ENCODE peak calls at places on chromosomes 1 and 21, in four cellular contexts. M, P, Q and U are unnamed samples.

GRCh38 chr21:42695324-42696025 is 42.1 kb downstream of the PDE9A start:
- DNase-seq in M (no peak), P (no peak), Q (peak), U (no peak)

GRCh38 chr1:205842177-205842576 is 7.8 kb downstream of the PM20D1 start:
- DNase-seq in M (no peak), P (no peak), Q (no peak), U (no peak)

GRCh38 chr1:36517415-36517814 is 34.7 kb upstream of the CSF3R start:
- DNase-seq in M (no peak), P (no peak), Q (no peak), U (peak)

GRCh38 chr1:44810101-44810761 is 1.9 kb downstream of the BTBD19 start:
- DNase-seq in M (no peak), P (no peak), Q (peak), U (no peak)

GRCh38 chr1:19034721-19035120 is 78.2 kb upstream of the IFFO2 start:
- DNase-seq in M (no peak), P (no peak), Q (no peak), U (no peak)

GRCh38 chr1:232501856-232502255 is 128.1 kb downstream of the SIPA1L2 start:
- DNase-seq in M (no peak), P (no peak), Q (no peak), U (no peak)

GRCh38 chr1:67174716-67175284 is 8.5 kb downstream of the IL23R start:
- DNase-seq in M (no peak), P (no peak), Q (no peak), U (no peak)

GRCh38 chr1:154534263-154534844 is 24.1 kb downstream of the UBE2Q1 start:
- DNase-seq in M (no peak), P (peak), Q (peak), U (peak)

GRCh38 chr1:15210651-15211390 is 36.2 kb upstream of the FHAD1 start:
- DNase-seq in M (no peak), P (no peak), Q (no peak), U (no peak)

GRCh38 chr1:12188115-12188514 is 21.3 kb downstream of the TNFRSF1B start:
- DNase-seq in M (no peak), P (no peak), Q (no peak), U (no peak)

GRCh38 chr1:44609412-44609767 is 64.9 kb downstream of the TMEM53 start:
- DNase-seq in M (peak), P (no peak), Q (peak), U (peak)

GRCh38 chr1:90200637-90201235 is 205.8 kb downstream of the ZNF326 start:
- DNase-seq in M (no peak), P (no peak), Q (no peak), U (no peak)

GRCh38 chr1:180773210-180773865 is 139.4 kb upstream of the KIAA1614 start:
- DNase-seq in M (no peak), P (peak), Q (peak), U (no peak)

GRCh38 chr1:36248250-36248894 is 24.1 kb downstream of the THRAP3 start:
- DNase-seq in M (peak), P (peak), Q (peak), U (no peak)